ENCODE peak calls at places on chromosomes 12 and 14, in five cellular contexts. One of them, this sample, is unnamed. For H3K4me1, the result is how much of the 10 kb centered on the place peaks cover.

GRCh38 chr12:108518101-108518715 is 3.1 kb downstream of the FICD start:
- DNase-seq in H1: no peak
- DNase-seq in K562: no peak
- DNase-seq in HepG2: no peak
- DNase-seq in HCT116: no peak
- DNase-seq in this sample: no peak

GRCh38 chr12:132561784-132562156 is 48.6 kb downstream of the LRCOL1 start:
- DNase-seq in HepG2: no peak
- DNase-seq in HCT116: no peak
- DNase-seq in K562: peak
- DNase-seq in H1: peak
- DNase-seq in this sample: no peak

GRCh38 chr12:48630346-48630745 is 51.7 kb downstream of the KANSL2 start:
- DNase-seq in H1: no peak
- DNase-seq in K562: no peak
- DNase-seq in HepG2: no peak
- DNase-seq in HCT116: no peak
- DNase-seq in this sample: no peak

GRCh38 chr12:122204829-122205589 is 1.5 kb downstream of the B3GNT4 start:
- DNase-seq in K562: no peak
- DNase-seq in HepG2: no peak
- DNase-seq in HCT116: no peak
- DNase-seq in H1: no peak
- DNase-seq in this sample: no peak

GRCh38 chr12:78820946-78821345 is 43.6 kb upstream of the SYT1 start:
- DNase-seq in HCT116: no peak
- DNase-seq in H1: no peak
- DNase-seq in HepG2: no peak
- DNase-seq in K562: no peak
- DNase-seq in this sample: no peak

GRCh38 chr12:4539167-4539870 is 629 bp downstream of the RAD51AP1 start:
- DNase-seq in K562: no peak
- DNase-seq in HCT116: no peak
- DNase-seq in HepG2: no peak
- DNase-seq in H1: no peak
- DNase-seq in this sample: no peak

GRCh38 chr12:105487961-105488360 is 157.5 kb downstream of the C12orf75 start:
- DNase-seq in HCT116: no peak
- DNase-seq in HepG2: no peak
- DNase-seq in H1: no peak
- DNase-seq in K562: no peak
- DNase-seq in this sample: peak

GRCh38 chr14:99514552-99515300 is 33.5 kb downstream of the CCNK start:
- DNase-seq in HCT116: no peak
- DNase-seq in HepG2: no peak
- DNase-seq in H1: no peak
- DNase-seq in K562: no peak
- DNase-seq in this sample: no peak

GRCh38 chr14:68921049-68921448 is 58.1 kb downstream of the ACTN1 start:
- DNase-seq in H1: no peak
- DNase-seq in K562: no peak
- DNase-seq in HCT116: no peak
- DNase-seq in HepG2: no peak
- DNase-seq in this sample: no peak

GRCh38 chr12:110813298-110813697 is 33.5 kb upstream of the CCDC63 start:
- DNase-seq in HCT116: no peak
- DNase-seq in HepG2: no peak
- DNase-seq in K562: no peak
- DNase-seq in H1: no peak
- DNase-seq in this sample: no peak

GRCh38 chr14:59904184-59904583 is 15.8 kb upstream of the LRRC9 start:
- DNase-seq in H1: no peak
- DNase-seq in HCT116: no peak
- DNase-seq in K562: no peak
- DNase-seq in HepG2: no peak
- DNase-seq in this sample: no peak

GRCh38 chr12:110252716-110253115 is 28.3 kb upstream of the ATP2A2 start:
- DNase-seq in HCT116: no peak
- DNase-seq in K562: no peak
- DNase-seq in HepG2: no peak
- DNase-seq in H1: no peak
- DNase-seq in this sample: no peak

GRCh38 chr14:68813318-68813838 is 20.5 kb upstream of the ZFP36L1 start:
- DNase-seq in HepG2: no peak
- DNase-seq in K562: no peak
- DNase-seq in HCT116: no peak
- DNase-seq in H1: no peak
- DNase-seq in this sample: no peak

GRCh38 chr12:54262403-54262925 is 17.5 kb downstream of the CBX5 start:
- DNase-seq in HepG2: no peak
- DNase-seq in H1: no peak
- DNase-seq in HCT116: no peak
- DNase-seq in K562: no peak
- DNase-seq in this sample: peak

GRCh38 chr12:116053479-116054195 is 223.9 kb downstream of the MED13L start:
- DNase-seq in H1: no peak
- DNase-seq in K562: no peak
- DNase-seq in HepG2: peak
- DNase-seq in HCT116: no peak
- DNase-seq in this sample: peak

GRCh38 chr14:24734917-24735500 is 101.0 kb upstream of the GZMB start:
- DNase-seq in HepG2: peak
- DNase-seq in H1: no peak
- DNase-seq in K562: peak
- DNase-seq in HCT116: peak
- DNase-seq in this sample: peak

GRCh38 chr14:83441801-83442200 is 1908.1 kb upstream of the SEL1L start:
- DNase-seq in HCT116: no peak
- DNase-seq in HepG2: no peak
- DNase-seq in H1: no peak
- DNase-seq in K562: no peak
- DNase-seq in this sample: no peak

GRCh38 chr12:103560604-103561101 is 26.4 kb upstream of the STAB2 start:
- DNase-seq in HepG2: peak
- DNase-seq in HCT116: peak
- DNase-seq in K562: no peak
- DNase-seq in H1: no peak
- DNase-seq in this sample: peak

GRCh38 chr14:33186656-33187055 is 248.0 kb downstream of the NPAS3 start:
- DNase-seq in K562: no peak
- DNase-seq in HepG2: no peak
- DNase-seq in H1: no peak
- DNase-seq in HCT116: no peak
- DNase-seq in this sample: no peak

GRCh38 chr14:59398841-59399240 is 66.3 kb downstream of the GPR135 start:
- DNase-seq in HCT116: no peak
- DNase-seq in H1: no peak
- DNase-seq in HepG2: no peak
- DNase-seq in K562: no peak
- DNase-seq in this sample: no peak

DNA sequence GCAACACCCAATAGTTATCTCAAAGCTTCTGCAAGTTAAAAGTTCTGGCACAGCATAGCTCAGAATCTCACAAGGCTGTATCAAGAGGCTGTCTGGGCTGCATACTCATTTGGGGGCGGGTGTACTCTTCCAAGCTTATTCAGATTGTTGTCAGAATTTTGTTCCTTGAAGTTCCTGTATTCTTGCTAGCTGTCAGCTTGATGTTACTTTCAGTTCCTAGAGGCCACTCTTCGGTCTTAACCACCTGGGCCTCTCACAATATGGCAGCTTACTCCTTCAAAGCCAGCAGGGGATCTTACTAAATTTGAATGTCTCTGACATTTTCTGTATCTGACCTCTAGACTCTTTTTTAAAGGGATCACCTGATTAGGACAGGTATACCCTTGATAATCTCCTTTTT is 38.9 kb downstream of the KCNC2 start:
- DNase-seq in K562: no peak
- DNase-seq in HepG2: no peak
- DNase-seq in HCT116: no peak
- DNase-seq in H1: no peak
- DNase-seq in this sample: no peak
- TF ChIP-seq POLR2AphosphoS5 in K562: no peak
- TF ChIP-seq POLR2AphosphoS5 in HepG2: no peak
- TF ChIP-seq POLR2AphosphoS5 in HCT116: no peak
- TF ChIP-seq POLR2AphosphoS5 in H1: no peak
- TF ChIP-seq POLR2AphosphoS5 in this sample: no peak

GRCh38 chr14:50624447-50624846 is 43.7 kb downstream of the SAV1 start:
- DNase-seq in HepG2: no peak
- DNase-seq in K562: no peak
- DNase-seq in H1: no peak
- DNase-seq in HCT116: no peak
- DNase-seq in this sample: no peak

GRCh38 chr14:50622978-50623377 is 45.1 kb downstream of the SAV1 start:
- DNase-seq in HCT116: no peak
- DNase-seq in K562: no peak
- DNase-seq in H1: no peak
- DNase-seq in HepG2: no peak
- DNase-seq in this sample: no peak

GRCh38 chr14:50616275-50616674 is 51.8 kb downstream of the SAV1 start:
- DNase-seq in HCT116: no peak
- DNase-seq in H1: no peak
- DNase-seq in HepG2: no peak
- DNase-seq in K562: no peak
- DNase-seq in this sample: no peak

GRCh38 chr14:50619569-50620141 is 48.5 kb downstream of the SAV1 start:
- DNase-seq in K562: no peak
- DNase-seq in HCT116: peak
- DNase-seq in HepG2: peak
- DNase-seq in H1: no peak
- DNase-seq in this sample: peak

DNA sequence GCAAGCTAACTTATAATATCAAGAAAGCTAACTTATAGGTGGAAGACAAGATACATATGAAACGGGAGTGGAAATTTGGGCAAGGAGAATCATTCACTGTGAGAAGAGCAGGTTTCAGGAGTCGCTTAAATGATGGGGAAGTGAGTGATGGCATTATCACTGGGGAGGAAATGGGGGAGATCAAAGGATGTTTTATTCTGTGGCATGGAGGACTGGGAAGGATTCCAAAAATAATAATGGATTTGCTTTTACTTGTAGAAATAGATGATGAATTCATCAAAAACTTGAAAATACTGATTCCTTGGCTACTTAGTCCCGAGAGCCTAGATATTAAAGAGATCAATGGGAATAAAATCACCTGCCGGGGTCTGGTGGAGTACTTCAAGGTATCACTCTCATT is 47.8 kb downstream of the SAV1 start:
- DNase-seq in K562: no peak
- DNase-seq in HCT116: no peak
- DNase-seq in H1: no peak
- DNase-seq in HepG2: no peak
- DNase-seq in this sample: peak
- H3K4me2 ChIP-seq in K562: no peak
- H3K4me2 ChIP-seq in HCT116: no peak
- H3K4me2 ChIP-seq in H1: no peak
- H3K4me2 ChIP-seq in HepG2: no peak
- H3K4me2 ChIP-seq in this sample: peak

GRCh38 chr14:36517242-36518030 is 2.6 kb downstream of the NKX2-1 start:
- DNase-seq in K562: no peak
- DNase-seq in HCT116: no peak
- DNase-seq in HepG2: no peak
- DNase-seq in H1: peak
- DNase-seq in this sample: no peak

GRCh38 chr14:36516719-36517241 is 3.3 kb downstream of the NKX2-1 start:
- DNase-seq in H1: peak
- DNase-seq in K562: no peak
- DNase-seq in HepG2: no peak
- DNase-seq in HCT116: no peak
- DNase-seq in this sample: no peak

GRCh38 chr14:36514278-36515104 is 5.5 kb downstream of the NKX2-1 start:
- DNase-seq in HCT116: no peak
- DNase-seq in H1: peak
- DNase-seq in K562: no peak
- DNase-seq in HepG2: peak
- DNase-seq in this sample: no peak

GRCh38 chr14:36515105-36515593 is 4.9 kb downstream of the NKX2-1 start:
- DNase-seq in H1: peak
- DNase-seq in K562: no peak
- DNase-seq in HepG2: no peak
- DNase-seq in HCT116: no peak
- DNase-seq in this sample: no peak

DNA sequence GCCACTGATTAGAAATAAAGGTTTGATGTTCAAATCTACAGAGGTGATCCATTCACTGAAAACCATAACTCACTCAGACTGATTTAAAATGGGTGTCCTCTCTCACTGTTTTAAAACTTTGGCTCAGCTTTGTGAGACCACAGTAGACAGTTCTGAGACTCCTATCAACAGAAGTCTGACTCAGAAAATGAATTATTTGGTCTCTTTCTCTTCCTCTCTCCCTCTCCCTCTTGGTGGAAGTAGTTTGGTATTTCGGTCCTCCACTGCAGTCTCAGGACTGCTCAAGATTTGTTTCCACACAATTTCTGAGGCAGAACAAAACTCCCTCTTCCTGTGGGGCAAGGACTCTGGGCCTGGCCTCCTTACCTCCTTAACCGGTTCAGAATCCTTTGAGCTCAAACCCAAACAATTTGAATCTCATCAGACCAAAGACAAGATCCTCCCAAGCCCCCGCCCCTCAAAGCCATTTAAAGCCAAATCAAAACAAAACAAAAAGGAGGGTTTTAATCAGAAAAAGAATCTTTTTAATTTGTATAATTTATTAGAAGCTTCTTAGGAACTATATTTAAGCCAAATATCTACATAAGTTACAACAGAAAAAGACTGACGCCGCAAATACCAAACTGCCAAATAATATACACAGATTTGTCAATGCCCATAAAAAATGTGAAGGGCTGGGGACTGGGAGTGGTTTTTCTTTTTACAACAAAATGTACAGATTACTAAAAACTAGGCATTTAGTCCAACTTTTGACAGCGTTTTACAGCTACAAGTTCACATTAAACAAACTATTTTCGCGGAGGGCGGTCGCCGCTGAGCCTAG is 3.9 kb downstream of the NKX2-1 start:
- DNase-seq in HCT116: no peak
- DNase-seq in K562: no peak
- DNase-seq in HepG2: no peak
- DNase-seq in H1: no peak
- DNase-seq in this sample: no peak
- H3K4me1 ChIP-seq in HCT116: under half
- H3K4me1 ChIP-seq in K562: under half
- H3K4me1 ChIP-seq in HepG2: under half
- H3K4me1 ChIP-seq in H1: under half
- H3K4me1 ChIP-seq in this sample: under half

DNA sequence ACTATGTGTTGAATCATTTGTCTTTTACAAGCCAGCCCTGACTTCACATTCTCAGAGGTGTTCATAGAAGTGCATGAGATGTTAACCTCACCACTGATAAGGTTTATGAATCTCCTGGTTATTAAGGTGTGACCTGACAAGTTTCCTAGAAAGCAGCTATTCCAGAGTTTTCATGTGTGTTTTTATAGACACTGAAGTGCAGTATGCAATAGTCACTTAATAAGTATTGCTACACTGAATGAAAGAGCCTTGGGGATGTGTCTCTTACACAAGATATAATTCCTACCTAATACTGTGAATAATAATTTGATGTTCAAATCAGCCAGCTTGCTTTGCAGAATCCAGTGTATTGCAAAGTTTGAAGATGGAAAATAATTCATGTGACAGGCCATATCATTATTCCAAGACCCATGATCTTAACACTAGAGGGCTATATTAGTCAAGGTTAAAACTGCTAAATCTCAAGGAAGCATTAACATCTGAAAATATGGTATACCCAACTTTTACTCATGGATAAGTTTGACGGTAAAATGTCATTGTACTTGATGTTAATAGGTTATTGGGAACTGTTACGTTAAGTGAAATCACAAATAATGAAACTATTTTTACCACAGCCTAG is 13.0 kb downstream of the SLC25A3 start:
- DNase-seq in HepG2: no peak
- DNase-seq in H1: no peak
- DNase-seq in HCT116: no peak
- DNase-seq in K562: no peak
- DNase-seq in this sample: peak
- TF ChIP-seq POLR2AphosphoS5 in HepG2: no peak
- TF ChIP-seq POLR2AphosphoS5 in H1: no peak
- TF ChIP-seq POLR2AphosphoS5 in HCT116: no peak
- TF ChIP-seq POLR2AphosphoS5 in K562: no peak
- TF ChIP-seq POLR2AphosphoS5 in this sample: no peak